ENCODE peak calls at places on chromosomes 12 and 14, in four cellular contexts. L, P, G and D are unnamed samples.

GRCh38 chr12:78271546-78271945 is 440.9 kb downstream of the NAV3 start:
- DNase-seq in P (peak; percentile 3), G (no peak), L (no peak), D (no peak)

GRCh38 chr12:92297932-92298681 is 152.5 kb upstream of the BTG1 start:
- DNase-seq in L (no peak), P (peak; percentile 86), G (no peak), D (no peak)

GRCh38 chr14:53953828-53954550 is 2.6 kb downstream of the BMP4 start:
- DNase-seq in P (peak; percentile 64), G (no peak), L (peak; percentile 40), D (no peak)

GRCh38 chr14:80586116-80586515 is 355.4 kb downstream of the CEP128 start:
- DNase-seq in L (no peak), G (no peak), P (no peak), D (no peak)

GRCh38 chr12:132686831-132687210 is 321 bp downstream of the POLE start:
- DNase-seq in G (no peak), L (no peak), P (no peak), D (no peak)

GRCh38 chr12:26239508-26240328 is 44.3 kb downstream of the SSPN start:
- DNase-seq in L (peak; percentile 61), G (no peak), P (peak; percentile 97), D (no peak)

GRCh38 chr14:56512521-56512920 is 67.1 kb upstream of the TMEM260 start:
- DNase-seq in G (no peak), P (no peak), L (no peak), D (no peak)

GRCh38 chr14:95901014-95901413 is 24.4 kb downstream of the TUNAR start:
- DNase-seq in G (no peak), P (peak; percentile 76), L (peak; percentile 13), D (no peak)

GRCh38 chr14:102086346-102086971 is 385 bp downstream of the HSP90AA1 start:
- DNase-seq in L (peak; percentile 55), P (peak; percentile 79), G (peak; percentile 47), D (no peak)

GRCh38 chr14:64825006-64825405 is 54.7 kb downstream of the SPTB start:
- DNase-seq in L (no peak), P (no peak), G (no peak), D (no peak)

GRCh38 chr14:76957224-76957881 is 71.2 kb downstream of the IRF2BPL start:
- DNase-seq in G (no peak), L (peak; percentile 68), P (no peak), D (no peak)

GRCh38 chr14:75461755-75462349 is 34.0 kb downstream of the JDP2 start:
- DNase-seq in L (no peak), G (no peak), P (no peak), D (no peak)

GRCh38 chr12:62716866-62717477 is 218.0 kb downstream of the PPM1H start:
- DNase-seq in G (no peak), L (peak; percentile 66), P (no peak), D (no peak)

GRCh38 chr14:22380511-22381455 is 208.2 kb downstream of the DAD1 start:
- DNase-seq in G (no peak), P (peak; percentile 48), L (no peak), D (no peak)

GRCh38 chr12:114916124-114916523 is 232.1 kb upstream of the TBX3 start:
- DNase-seq in G (no peak), L (no peak), P (peak; percentile 95), D (no peak)

GRCh38 chr12:109464642-109465351 is 12.3 kb downstream of the KCTD10 start:
- DNase-seq in P (peak; percentile 47), G (no peak), L (no peak), D (no peak)

GRCh38 chr12:65952737-65953209 is 128.5 kb downstream of the HMGA2 start:
- DNase-seq in L (no peak), P (peak; percentile 68), G (no peak), D (no peak)

GRCh38 chr12:128853321-128854197 is at the start of gene GLT1D1:
- DNase-seq in P (no peak), G (no peak), L (peak; percentile 34), D (peak; percentile 32)

GRCh38 chr14:22852940-22853767 is 16.8 kb downstream of the MMP14 start:
- DNase-seq in P (peak; percentile 84), L (peak; percentile 64), G (peak; percentile 87), D (peak; percentile 97)

GRCh38 chr12:15698377-15698867 is 90.8 kb downstream of the EPS8 start:
- DNase-seq in P (peak; percentile 59), L (no peak), G (no peak), D (no peak)

GRCh38 chr12:60535363-60535762 is 939.5 kb downstream of the SLC16A7 start:
- DNase-seq in G (no peak), L (no peak), P (no peak), D (no peak)

GRCh38 chr12:120224304-120225199 is 23.6 kb upstream of the RPLP0 start:
- DNase-seq in G (no peak), L (peak; percentile 32), P (no peak), D (no peak)

GRCh38 chr14:93732524-93732923 is 55.8 kb downstream of the PRIMA1 start:
- DNase-seq in G (no peak), L (peak; percentile 12), P (no peak), D (no peak)

GRCh38 chr14:97061714-97062113 is 264.5 kb downstream of the VRK1 start:
- DNase-seq in L (no peak), P (no peak), G (no peak), D (no peak)

GRCh38 chr12:111394480-111394879 is 11.2 kb upstream of the SH2B3 start:
- DNase-seq in L (no peak), G (no peak), P (no peak), D (no peak)

GRCh38 chr14:101862177-101862576 is 100.7 kb downstream of the PPP2R5C start:
- DNase-seq in G (no peak), P (peak; percentile 59), L (no peak), D (no peak)

GRCh38 chr12:23099604-23100003 is 474.6 kb downstream of the ETNK1 start:
- DNase-seq in P (no peak), G (no peak), L (no peak), D (no peak)

GRCh38 chr12:70609739-70610491 is 27.3 kb downstream of the PTPRB start:
- DNase-seq in L (peak; percentile 25), G (no peak), P (peak; percentile 52), D (no peak)

GRCh38 chr12:25648460-25648859 is 95.4 kb upstream of the LMNTD1 start:
- DNase-seq in G (no peak), P (peak; percentile 97), L (peak; percentile 45), D (no peak)